ENCODE peak calls at places on chromosomes 5 and 9, in seven cellular contexts. Y is body of pancreas, I is non-pigmented ciliary epithelial cell, Z is fibroblast of the aortic adventitia, G is left cardiac atrium, U is GM10248, W is pons. V is an unnamed sample.

GRCh38 chr5:90438100-90438499 is 28.5 kb upstream of the CETN3 start:
- DNase-seq in Y (peak; percentile 5), I (no peak), Z (peak; percentile 36), G (no peak), U (no peak), W (no peak), V (no peak)

GRCh38 chr9:110655723-110656641 is 12.6 kb upstream of the MUSK start:
- DNase-seq in Y (peak; percentile 19), I (no peak), Z (peak; percentile 99), G (peak; percentile 36), U (no peak), W (no peak), V (peak; percentile 87)

GRCh38 chr5:78698218-78698751 is 49.7 kb upstream of the LHFPL2 start:
- DNase-seq in Y (peak; percentile 33), I (no peak), Z (peak; percentile 94), G (peak; percentile 49), U (no peak), W (no peak), V (peak; percentile 66)

GRCh38 chr5:53052499-53052898 is 57.1 kb downstream of the MOCS2 start:
- DNase-seq in Y (no peak), I (no peak), Z (peak; percentile 35), G (no peak), U (no peak), W (no peak), V (no peak)

GRCh38 chr9:15735083-15735974 is 182.5 kb downstream of the CCDC171 start:
- DNase-seq in Y (no peak), I (peak; percentile 77), Z (peak; percentile 96), G (no peak), U (no peak), W (no peak), V (peak; percentile 95)

GRCh38 chr5:129664336-129664937 is 83.5 kb upstream of the MINAR2 start:
- DNase-seq in Y (peak; percentile 52), I (peak; percentile 14), Z (peak; percentile 67), G (peak; percentile 36), U (peak; percentile 18), W (peak; percentile 17), V (peak; percentile 61)

GRCh38 chr9:36959681-36960574 is 74.1 kb downstream of the PAX5 start:
- DNase-seq in Y (no peak), I (no peak), Z (no peak), G (no peak), U (no peak), W (no peak), V (no peak)

GRCh38 chr5:930853-931252 is 38.2 kb downstream of the TRIP13 start:
- DNase-seq in Y (no peak), I (no peak), Z (no peak), G (no peak), U (no peak), W (no peak), V (no peak)

GRCh38 chr9:83999141-83999918 is 18.7 kb downstream of the RMI1 start:
- DNase-seq in Y (no peak), I (no peak), Z (peak; percentile 36), G (no peak), U (no peak), W (no peak), V (peak; percentile 12)

GRCh38 chr9:83646500-83647239 is 23.7 kb downstream of the IDNK start:
- DNase-seq in Y (no peak), I (no peak), Z (no peak), G (no peak), U (no peak), W (peak; percentile 40), V (no peak)

GRCh38 chr9:99253772-99254431 is 31.8 kb downstream of the SEC61B start:
- DNase-seq in Y (no peak), I (no peak), Z (no peak), G (no peak), U (peak; percentile 85), W (peak; percentile 87), V (no peak)

GRCh38 chr9:111038336-111039202 is at the start of gene LPAR1:
- DNase-seq in Y (peak; percentile 55), I (no peak), Z (peak; percentile 68), G (peak; percentile 66), U (no peak), W (peak; percentile 52), V (peak; percentile 84)

V was measured in adipocyte.